ENCODE peak calls at places on chromosome 2, in five cellular contexts. T, A, Q, G and L are unnamed samples.

GRCh38 chr2:14634885-14635871 is 2.7 kb downstream of the LRATD1 start:
- DNase-seq in T (peak), A (peak), Q (peak), G (no peak), L (peak)

GRCh38 chr2:64945973-64946736 is 43.0 kb upstream of the SLC1A4 start:
- DNase-seq in T (peak), A (peak), Q (peak), G (no peak), L (no peak)

GRCh38 chr2:85942346-85942957 is 53.7 kb upstream of the ST3GAL5 start:
- DNase-seq in T (no peak), A (no peak), Q (no peak), G (no peak), L (no peak)

GRCh38 chr2:41966431-41966893 is 81.4 kb upstream of the PKDCC start:
- DNase-seq in T (peak), A (peak), Q (peak), G (peak), L (peak)

GRCh38 chr2:173184031-173185004 is 108.7 kb downstream of the MAP3K20 start:
- DNase-seq in T (peak), A (peak), Q (peak), G (peak), L (no peak)

GRCh38 chr2:127055786-127056076 is 51.2 kb downstream of the BIN1 start:
- DNase-seq in T (no peak), A (no peak), Q (no peak), G (no peak), L (no peak)

GRCh38 chr2:202032841-202033316 is 776 bp upstream of the FZD7 start:
- DNase-seq in T (peak), A (peak), Q (peak), G (no peak), L (no peak)

GRCh38 chr2:9250498-9251153 is 44.0 kb downstream of the ASAP2 start:
- DNase-seq in T (peak), A (peak), Q (no peak), G (no peak), L (no peak)

GRCh38 chr2:152166633-152167032 is 8.9 kb downstream of the STAM2 start:
- DNase-seq in T (no peak), A (peak), Q (no peak), G (peak), L (no peak)